ENCODE peak calls at places on chromosome 15, in six cellular contexts. O is suprapubic skin, W is spleen, B is K562, Q is HL-60, M is HCT116. S is an unnamed sample.

GRCh38 chr15:35047528-35047927 is 37.6 kb downstream of the NANOGP8 start:
- DNase-seq in O (no peak), W (no peak), B (no peak), Q (no peak), M (no peak), S (no peak)

GRCh38 chr15:31263751-31264533 is 62.7 kb upstream of the KLF13 start:
- DNase-seq in O (peak), W (peak), B (no peak), Q (peak), M (no peak), S (no peak)

GRCh38 chr15:70523634-70524033 is 239.7 kb downstream of the UACA start:
- DNase-seq in O (no peak), W (peak), B (no peak), Q (no peak), M (no peak), S (no peak)

GRCh38 chr15:38627684-38628277 is 63.2 kb upstream of the RASGRP1 start:
- DNase-seq in O (no peak), W (no peak), B (peak), Q (no peak), M (no peak), S (no peak)

GRCh38 chr15:100349696-100350433 is 8.1 kb upstream of the ADAMTS17 start:
- DNase-seq in O (peak), W (peak), B (peak), Q (peak), M (peak), S (peak)

GRCh38 chr15:66746231-66746605 is 44.2 kb downstream of the SMAD6 start:
- DNase-seq in O (no peak), W (no peak), B (no peak), Q (no peak), M (no peak), S (no peak)

GRCh38 chr15:90780916-90781315 is 63.8 kb downstream of the BLM start:
- DNase-seq in O (no peak), W (no peak), B (no peak), Q (peak), M (no peak), S (no peak)

GRCh38 chr15:72375501-72375845 is 341 bp downstream of the HEXA start:
- DNase-seq in O (no peak), W (no peak), B (no peak), Q (peak), M (no peak), S (no peak)

GRCh38 chr15:87556886-87557285 is 699.7 kb downstream of the NTRK3 start:
- DNase-seq in O (no peak), W (no peak), B (no peak), Q (no peak), M (no peak), S (no peak)

GRCh38 chr15:41207687-41208448 is 22.7 kb downstream of the EXD1 start:
- DNase-seq in O (no peak), W (no peak), B (no peak), Q (no peak), M (no peak), S (no peak)

GRCh38 chr15:85825719-85826118 is 31.0 kb upstream of the KLHL25 start:
- DNase-seq in O (no peak), W (no peak), B (no peak), Q (no peak), M (no peak), S (no peak)

GRCh38 chr15:41730543-41730942 is 43.7 kb upstream of the MAPKBP1 start:
- DNase-seq in O (no peak), W (no peak), B (no peak), Q (peak), M (no peak), S (no peak)

GRCh38 chr15:52112203-52112750 is 298 bp downstream of the BCL2L10 start:
- DNase-seq in O (no peak), W (peak), B (no peak), Q (no peak), M (no peak), S (peak)

GRCh38 chr15:51620647-51621046 is 1.9 kb downstream of the DMXL2 start:
- DNase-seq in O (no peak), W (no peak), B (peak), Q (peak), M (no peak), S (no peak)

GRCh38 chr15:60772395-60773120 is 293.6 kb upstream of the ICE2 start:
- DNase-seq in O (no peak), W (no peak), B (no peak), Q (no peak), M (no peak), S (no peak)

GRCh38 chr15:67109141-67110034 is 44.0 kb downstream of the SMAD3 start:
- DNase-seq in O (no peak), W (peak), B (no peak), Q (peak), M (no peak), S (no peak)

GRCh38 chr15:48052871-48053383 is 67.9 kb upstream of the SLC24A5 start:
- DNase-seq in O (no peak), W (no peak), B (no peak), Q (no peak), M (no peak), S (no peak)

GRCh38 chr15:48722764-48723661 is 77.5 kb upstream of the FBN1 start:
- DNase-seq in O (no peak), W (no peak), B (peak), Q (no peak), M (peak), S (no peak)

GRCh38 chr15:88897456-88898194 is 2.3 kb upstream of the HAPLN3 start:
- DNase-seq in O (peak), W (peak), B (peak), Q (peak), M (no peak), S (no peak)
- TF ChIP-seq POLR2AphosphoS5 in O (no peak), W (peak), B (no peak), Q (no peak), M (no peak), S (no peak)

GRCh38 chr15:77496710-77497107 is 76.0 kb downstream of the HMG20A start:
- DNase-seq in O (peak), W (peak), B (peak), Q (peak), M (peak), S (peak)
- TF ChIP-seq POLR2AphosphoS5 in O (peak), W (peak), B (no peak), Q (no peak), M (no peak), S (no peak)

DNA sequence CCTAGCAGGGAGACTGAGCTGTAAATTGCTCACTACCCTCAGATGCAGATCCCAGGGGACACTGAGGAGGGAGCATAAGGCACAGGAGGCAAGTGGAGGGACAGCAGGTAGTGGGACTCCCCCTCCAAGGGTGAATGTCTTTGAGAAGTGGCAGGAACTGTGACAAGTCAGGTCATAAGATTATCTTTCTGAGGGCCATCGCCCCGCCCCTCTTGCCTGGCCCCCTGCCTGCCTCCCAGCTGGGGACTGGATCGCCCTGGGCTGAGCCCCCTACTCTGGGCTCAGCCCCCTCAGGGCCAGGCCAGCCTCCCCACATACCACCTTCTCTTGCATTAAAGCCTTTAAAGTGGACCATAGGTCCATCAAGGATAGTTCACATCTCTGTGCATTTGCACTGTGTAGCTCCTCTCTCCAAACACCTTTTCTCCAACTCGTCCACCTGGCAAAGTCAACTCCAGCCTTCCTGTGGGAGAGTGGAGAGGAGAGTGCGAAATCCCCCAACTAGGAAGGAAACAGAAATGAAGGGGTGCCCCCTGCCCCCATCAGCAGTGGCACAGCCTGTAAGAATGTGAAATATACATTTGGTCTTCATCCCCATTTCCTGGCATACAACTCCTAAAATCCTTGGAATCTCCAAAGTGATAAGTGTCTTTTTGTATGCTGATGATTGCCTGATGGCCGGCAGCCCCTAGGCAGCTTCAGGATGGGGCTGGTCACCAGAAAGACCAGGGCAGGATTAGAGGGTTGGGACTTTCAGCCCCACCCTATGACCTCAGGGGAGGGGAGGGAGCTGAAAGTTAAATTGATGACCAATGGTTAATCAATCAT is 14.7 kb downstream of the PIF1 start:
- DNase-seq in O (no peak), W (no peak), B (no peak), Q (no peak), M (no peak), S (no peak)
- TF ChIP-seq POLR2AphosphoS5 in O (no peak), W (no peak), B (no peak), Q (no peak), M (no peak), S (no peak)

GRCh38 chr15:75508741-75509532 is 57.4 kb upstream of the SIN3A start:
- DNase-seq in O (no peak), W (no peak), B (peak), Q (peak), M (peak), S (no peak)
- TF ChIP-seq POLR2AphosphoS5 in O (no peak), W (no peak), B (no peak), Q (no peak), M (no peak), S (no peak)

GRCh38 chr15:98952381-98952803 is 55.2 kb downstream of the PGPEP1L start:
- DNase-seq in O (peak), W (peak), B (no peak), Q (peak), M (no peak), S (no peak)
- TF ChIP-seq POLR2AphosphoS5 in O (no peak), W (no peak), B (no peak), Q (no peak), M (no peak), S (no peak)

DNA sequence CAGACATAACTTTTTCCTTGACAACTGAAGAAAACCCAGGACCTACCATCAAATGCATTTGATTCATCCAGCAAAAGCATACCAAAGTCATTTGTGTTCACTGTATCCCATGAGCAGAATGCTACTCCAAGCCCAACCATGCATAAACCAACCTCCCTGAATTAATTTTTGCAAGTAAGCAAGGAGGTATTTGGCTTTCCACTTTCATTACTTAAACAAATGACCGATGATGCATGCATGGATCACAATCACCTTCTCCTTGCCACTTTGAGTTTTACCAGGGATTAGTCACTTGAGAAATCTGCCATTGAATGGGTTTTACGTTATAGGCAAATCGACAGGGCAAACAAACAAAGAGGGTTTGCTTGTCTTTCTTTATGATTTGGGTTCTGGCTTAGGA is 214.8 kb downstream of the FMN1 start:
- DNase-seq in O (no peak), W (no peak), B (no peak), Q (no peak), M (no peak), S (no peak)
- TF ChIP-seq POLR2AphosphoS5 in O (no peak), W (no peak), B (no peak), Q (no peak), M (no peak), S (no peak)

GRCh38 chr15:83999396-84000120 is 236.0 kb upstream of the GOLGA6L4 start:
- DNase-seq in O (no peak), W (no peak), B (no peak), Q (no peak), M (no peak), S (no peak)

GRCh38 chr15:83992356-83993031 is 243.1 kb upstream of the GOLGA6L4 start:
- DNase-seq in O (no peak), W (no peak), B (no peak), Q (no peak), M (no peak), S (no peak)

GRCh38 chr15:83998486-83998885 is 237.1 kb upstream of the GOLGA6L4 start:
- DNase-seq in O (no peak), W (no peak), B (no peak), Q (no peak), M (no peak), S (no peak)

GRCh38 chr15:83991163-83991562 is 244.4 kb upstream of the GOLGA6L4 start:
- DNase-seq in O (no peak), W (no peak), B (no peak), Q (no peak), M (no peak), S (no peak)

GRCh38 chr15:83993591-83993990 is 242.0 kb upstream of the GOLGA6L4 start:
- DNase-seq in O (no peak), W (no peak), B (no peak), Q (no peak), M (no peak), S (no peak)
- TF ChIP-seq POLR2AphosphoS5 in O (no peak), W (no peak), B (no peak), Q (no peak), M (no peak), S (no peak)

GRCh38 chr15:68277605-68278344 is at the start of gene FEM1B:
- DNase-seq in O (peak), W (peak), B (peak), Q (peak), M (peak), S (peak)
- TF ChIP-seq POLR2AphosphoS5 in O (peak), W (peak), B (peak), Q (peak), M (peak), S (peak)

S was measured in GM12892.